ENCODE peak calls at places on chromosomes 2 and 18, in seven cellular contexts. C is ascending aorta, T is aorta, J is epithelial cell of esophagus, R is kidney, I is psoas muscle, A is fibroblast of the aortic adventitia. N is an unnamed sample.

GRCh38 chr2:217854684-217855083 is 148.1 kb downstream of the TNS1 start:
- DNase-seq in C (no peak), T (peak), J (no peak), R (no peak), I (peak), A (no peak), N (no peak)

GRCh38 chr2:237156131-237156856 is 70.6 kb downstream of the COPS8 start:
- DNase-seq in C (peak), T (peak), J (no peak), R (no peak), I (peak), A (no peak), N (no peak)

GRCh38 chr2:98484652-98485452 is 40.2 kb downstream of the INPP4A start:
- DNase-seq in C (no peak), T (no peak), J (no peak), R (no peak), I (no peak), A (no peak), N (no peak)

GRCh38 chr2:152016175-152017120 is 82.4 kb downstream of the CACNB4 start:
- DNase-seq in C (no peak), T (no peak), J (no peak), R (no peak), I (no peak), A (no peak), N (no peak)

GRCh38 chr2:23925702-23926288 is 1.1 kb downstream of the ATAD2B start:
- DNase-seq in C (peak), T (no peak), J (peak), R (peak), I (peak), A (peak), N (no peak)

GRCh38 chr2:70687461-70687795 is 80.6 kb downstream of the ADD2 start:
- DNase-seq in C (peak), T (no peak), J (no peak), R (no peak), I (no peak), A (no peak), N (no peak)

GRCh38 chr2:135650721-135651120 is 90.9 kb upstream of the UBXN4 start:
- DNase-seq in C (no peak), T (no peak), J (no peak), R (no peak), I (no peak), A (no peak), N (no peak)

GRCh38 chr2:240579771-240580614 is 6.5 kb upstream of the CAPN10 start:
- DNase-seq in C (peak), T (no peak), J (peak), R (no peak), I (peak), A (peak), N (no peak)

GRCh38 chr2:160062283-160063005 is at the start of gene PLA2R1:
- DNase-seq in C (peak), T (peak), J (peak), R (peak), I (peak), A (peak), N (no peak)

GRCh38 chr2:71452565-71452964 is 796 bp upstream of the DYSF start:
- DNase-seq in C (no peak), T (no peak), J (peak), R (no peak), I (peak), A (peak), N (peak)

GRCh38 chr18:50571606-50572005 is 11.7 kb downstream of the MAPK4 start:
- DNase-seq in C (no peak), T (no peak), J (no peak), R (no peak), I (no peak), A (no peak), N (no peak)

GRCh38 chr2:8714283-8714682 is 32.4 kb downstream of the ID2 start:
- DNase-seq in C (no peak), T (peak), J (no peak), R (no peak), I (no peak), A (no peak), N (no peak)
- H3K4me3 ChIP-seq in C (no peak), T (no peak), J (no peak), R (no peak), I (no peak), A (no peak), N (no peak)

DNA sequence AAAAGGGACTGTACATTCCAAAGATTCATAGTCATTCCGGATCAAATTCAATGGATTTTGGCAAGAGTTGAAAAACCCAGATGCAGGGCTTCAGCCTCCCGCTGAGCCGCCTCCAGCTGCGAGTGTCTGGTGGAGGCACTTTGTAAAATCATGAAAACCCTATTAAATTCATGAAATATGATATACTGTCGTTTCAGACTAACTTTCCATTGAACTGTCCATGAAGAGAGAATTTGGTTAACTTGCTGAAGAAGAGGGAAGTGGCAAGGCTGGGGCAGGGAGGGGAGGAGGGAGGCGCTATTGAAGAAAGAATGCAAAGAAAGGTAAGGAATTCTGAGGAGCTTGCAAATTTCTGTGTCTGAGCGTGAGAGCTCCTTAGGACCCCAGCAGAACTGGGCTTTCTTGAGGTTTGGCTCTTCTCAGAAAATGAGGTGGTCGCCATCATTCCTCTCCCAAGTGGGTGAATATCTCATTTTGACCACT is 25.7 kb upstream of the SLC14A2 start:
- DNase-seq in C (no peak), T (no peak), J (peak), R (peak), I (peak), A (peak), N (no peak)
- H3K4me3 ChIP-seq in C (no peak), T (no peak), J (no peak), R (no peak), I (no peak), A (peak), N (no peak)

GRCh38 chr2:44778671-44779476 is 162.6 kb upstream of the SIX3 start:
- DNase-seq in C (no peak), T (no peak), J (no peak), R (no peak), I (no peak), A (no peak), N (no peak)
- H3K4me3 ChIP-seq in C (no peak), T (no peak), J (no peak), R (peak), I (no peak), A (no peak), N (no peak)

DNA sequence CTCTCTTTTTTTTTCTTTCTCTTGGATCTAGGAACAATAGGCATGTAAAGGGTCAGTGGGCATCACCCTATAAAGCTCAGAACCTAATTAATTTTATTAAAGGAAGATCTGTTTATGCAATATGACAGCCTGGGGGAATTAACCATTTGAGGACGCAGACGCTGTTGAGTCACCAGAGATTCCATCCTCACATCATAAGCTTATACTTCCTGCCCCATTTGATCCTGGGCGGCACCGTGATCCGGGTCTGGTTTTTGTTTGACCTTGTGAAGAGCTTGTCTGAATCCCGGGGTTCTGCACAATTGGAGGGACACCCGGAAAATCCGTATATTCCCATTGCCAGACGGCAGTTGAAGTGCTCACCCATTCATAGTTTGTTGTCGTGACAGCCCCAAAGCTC is 16.8 kb upstream of the BCL11A start:
- DNase-seq in C (no peak), T (peak), J (peak), R (no peak), I (no peak), A (no peak), N (no peak)
- H3K4me3 ChIP-seq in C (no peak), T (no peak), J (no peak), R (no peak), I (no peak), A (no peak), N (peak)

DNA sequence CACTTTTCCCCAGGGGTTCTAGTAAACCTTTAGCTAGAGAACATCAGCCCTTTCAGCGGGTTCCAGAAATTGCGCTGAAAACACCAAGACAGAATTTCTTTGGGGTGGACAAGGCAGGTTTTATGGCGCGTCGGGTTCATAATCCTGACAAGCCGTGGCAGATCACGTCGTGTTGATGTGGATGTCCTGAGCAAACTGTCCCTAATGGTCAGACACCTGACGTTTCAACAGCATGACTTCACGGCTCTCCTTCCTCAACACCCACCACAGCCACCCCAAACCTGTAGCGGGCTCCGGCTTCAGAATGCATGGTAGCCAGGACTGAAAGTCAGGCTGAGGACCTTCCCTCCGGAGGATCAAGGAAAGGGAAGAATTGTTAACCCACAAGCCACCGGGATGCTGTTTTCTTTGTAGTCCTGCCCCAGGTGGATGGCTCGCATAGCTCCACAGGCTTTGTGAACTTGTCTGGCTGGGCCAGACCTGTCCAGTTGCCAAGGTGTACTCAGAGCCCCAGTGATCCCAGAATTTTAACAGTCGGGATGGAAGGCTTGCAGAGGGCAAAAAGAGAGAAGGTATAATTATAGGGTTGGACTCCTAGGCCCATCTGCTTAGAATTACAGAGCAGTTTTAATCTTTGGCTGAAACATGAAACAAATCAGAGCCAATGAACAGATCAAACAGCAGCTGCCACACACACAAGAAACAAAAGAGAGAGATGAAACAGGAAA is 1.5 kb downstream of the APCDD1 start:
- DNase-seq in C (no peak), T (no peak), J (no peak), R (no peak), I (no peak), A (no peak), N (no peak)
- H3K4me3 ChIP-seq in C (peak), T (peak), J (peak), R (peak), I (peak), A (no peak), N (peak)

N was measured in keratinocyte.